ENCODE peak calls at places on chromosomes 6 and 20, in nine cellular contexts. C is tibial artery; H is IMR-90; K is Panc1; X is uterus; G is CD8-positive, alpha-beta memory T cell; D is mesendoderm; Y is pancreas; W is left ventricle myocardium inferior. M is an unnamed sample. For H3K36me3, the result is how much of the 10 kb centered on the place peaks cover.

GRCh38 chr6:138115877-138116660 is 8.8 kb upstream of the PERP start:
- DNase-seq in W (no peak), X (peak), C (no peak), D (peak), K (no peak), Y (peak), G (peak), H (peak), M (peak)

GRCh38 chr6:155418017-155418749 is 37.5 kb downstream of the NOX3 start:
- DNase-seq in C (peak), Y (peak), H (peak), G (peak), K (no peak), W (no peak), X (peak), D (no peak), M (peak)

GRCh38 chr20:56359212-56360132 is 698 bp downstream of the FAM210B start:
- DNase-seq in H (peak), K (no peak), G (peak), D (peak), X (peak), Y (peak), C (peak), W (peak), M (peak)

GRCh38 chr6:3628143-3628840 is 123.2 kb downstream of the PXDC1 start:
- DNase-seq in G (no peak), H (no peak), K (no peak), X (no peak), C (no peak), D (no peak), Y (no peak), W (no peak), M (no peak)

GRCh38 chr20:40897177-40897700 is 131.4 kb upstream of the TOP1 start:
- DNase-seq in X (no peak), H (peak), D (no peak), G (no peak), Y (no peak), C (no peak), W (no peak), K (no peak), M (no peak)

GRCh38 chr6:113936093-113936934 is 34.6 kb downstream of the HDAC2 start:
- DNase-seq in W (no peak), G (peak), C (no peak), Y (no peak), X (no peak), K (peak), D (peak), H (peak), M (peak)

GRCh38 chr20:62500237-62500864 is 24.6 kb upstream of the GATA5 start:
- DNase-seq in K (no peak), W (peak), D (peak), Y (peak), H (peak), C (peak), X (peak), G (peak), M (peak)

GRCh38 chr20:3712279-3712873 is at the start of gene SIGLEC1:
- DNase-seq in D (no peak), G (no peak), X (no peak), C (peak), Y (peak), K (no peak), W (peak), H (no peak), M (no peak)

GRCh38 chr6:14412026-14412425 is 294.5 kb downstream of the CD83 start:
- DNase-seq in G (no peak), Y (no peak), H (no peak), W (no peak), X (no peak), C (no peak), K (no peak), D (no peak), M (no peak)

GRCh38 chr6:15945593-15946159 is 183.2 kb upstream of the MYLIP start:
- DNase-seq in K (no peak), W (no peak), C (no peak), X (no peak), G (no peak), H (peak), Y (no peak), D (no peak), M (peak)

GRCh38 chr6:25232478-25232877 is 46.7 kb upstream of the CARMIL1 start:
- DNase-seq in W (peak), K (no peak), H (no peak), C (no peak), Y (no peak), X (no peak), G (no peak), D (no peak), M (no peak)

GRCh38 chr20:35539756-35540212 is 2.1 kb upstream of the ERGIC3 start:
- DNase-seq in C (no peak), H (no peak), W (no peak), G (no peak), Y (no peak), K (no peak), D (peak), X (no peak), M (no peak)

GRCh38 chr6:30885999-30886896 is 1.9 kb downstream of the DDR1 start:
- DNase-seq in W (peak), X (peak), K (no peak), G (no peak), H (peak), C (peak), D (peak), Y (peak), M (peak)

GRCh38 chr6:12112540-12113189 is 100.6 kb downstream of the HIVEP1 start:
- DNase-seq in H (no peak), X (no peak), Y (no peak), D (peak), K (no peak), G (no peak), W (no peak), C (no peak), M (peak)

GRCh38 chr6:13523826-13524622 is 36.6 kb upstream of the GFOD1 start:
- DNase-seq in H (no peak), K (no peak), X (no peak), D (no peak), W (no peak), G (no peak), C (no peak), Y (no peak), M (no peak)

GRCh38 chr6:124055986-124056385 is 252.3 kb downstream of the NKAIN2 start:
- DNase-seq in D (no peak), H (no peak), G (no peak), K (no peak), C (no peak), Y (no peak), X (no peak), W (no peak), M (no peak)

GRCh38 chr20:59402697-59403096 is 102.3 kb downstream of the EDN3 start:
- DNase-seq in K (no peak), W (no peak), D (peak), Y (peak), G (no peak), X (no peak), H (no peak), C (no peak), M (no peak)

GRCh38 chr20:50874111-50874757 is 57.0 kb downstream of the ADNP start:
- DNase-seq in K (no peak), D (no peak), W (no peak), H (no peak), Y (no peak), X (no peak), C (no peak), G (no peak), M (no peak)

GRCh38 chr6:42407379-42407778 is 44.3 kb downstream of the TRERF1 start:
- DNase-seq in W (no peak), Y (no peak), X (no peak), D (peak), K (no peak), C (no peak), G (no peak), H (peak), M (peak)

GRCh38 chr6:158290659-158291058 is 21.6 kb upstream of the TULP4 start:
- DNase-seq in X (no peak), C (no peak), K (no peak), Y (no peak), H (no peak), G (peak), D (no peak), W (no peak), M (no peak)

GRCh38 chr6:84635081-84635745 is 129.2 kb downstream of the TBX18 start:
- DNase-seq in G (no peak), K (no peak), D (peak), Y (no peak), X (no peak), H (peak), C (no peak), W (no peak), M (peak)

GRCh38 chr6:20879121-20879520 is 344.9 kb downstream of the CDKAL1 start:
- DNase-seq in W (no peak), Y (no peak), G (no peak), K (no peak), C (no peak), X (no peak), D (no peak), H (no peak), M (no peak)

GRCh38 chr6:56002336-56002735 is 126.9 kb upstream of the BMP5 start:
- DNase-seq in G (no peak), K (no peak), C (no peak), Y (no peak), W (no peak), H (no peak), X (no peak), D (no peak), M (no peak)

GRCh38 chr6:34462561-34462971 is 3.3 kb upstream of the PACSIN1 start:
- DNase-seq in W (peak), Y (no peak), X (no peak), K (no peak), H (no peak), G (no peak), C (no peak), D (peak), M (no peak)

GRCh38 chr20:4574356-4574690 is 147.4 kb upstream of the PRND start:
- DNase-seq in W (no peak), C (no peak), G (no peak), K (no peak), D (no peak), H (no peak), X (no peak), Y (no peak), M (no peak)

GRCh38 chr6:163356324-163356723 is 58.2 kb upstream of the QKI start:
- DNase-seq in C (peak), X (no peak), D (no peak), H (peak), Y (peak), G (no peak), K (no peak), W (peak), M (peak)

GRCh38 chr6:9398794-9399373 is 963.5 kb upstream of the SLC35B3 start:
- DNase-seq in H (no peak), D (no peak), X (no peak), G (no peak), C (no peak), K (no peak), W (peak), Y (peak), M (no peak)

GRCh38 chr6:20069130-20069529 is 143.1 kb downstream of the MBOAT1 start:
- DNase-seq in X (no peak), C (no peak), Y (no peak), D (no peak), H (no peak), W (no peak), K (no peak), G (no peak), M (no peak)

GRCh38 chr6:149897015-149897697 is 757 bp downstream of the RAET1E start:
- DNase-seq in W (peak), X (peak), C (peak), D (no peak), G (no peak), H (peak), K (no peak), Y (no peak), M (peak)

GRCh38 chr6:18328549-18328922 is 58.6 kb upstream of the RNF144B start:
- DNase-seq in K (no peak), W (no peak), D (no peak), G (no peak), Y (no peak), C (no peak), X (no peak), H (no peak), M (no peak)

GRCh38 chr6:84026721-84027164 is 6.8 kb upstream of the MRAP2 start:
- DNase-seq in H (no peak), Y (no peak), K (no peak), G (no peak), X (no peak), C (no peak), D (no peak), W (no peak), M (no peak)

GRCh38 chr6:107179004-107179403 is 63.7 kb upstream of the BEND3 start:
- DNase-seq in W (no peak), G (no peak), X (no peak), D (no peak), C (no peak), K (no peak), Y (no peak), H (peak), M (peak)

DNA sequence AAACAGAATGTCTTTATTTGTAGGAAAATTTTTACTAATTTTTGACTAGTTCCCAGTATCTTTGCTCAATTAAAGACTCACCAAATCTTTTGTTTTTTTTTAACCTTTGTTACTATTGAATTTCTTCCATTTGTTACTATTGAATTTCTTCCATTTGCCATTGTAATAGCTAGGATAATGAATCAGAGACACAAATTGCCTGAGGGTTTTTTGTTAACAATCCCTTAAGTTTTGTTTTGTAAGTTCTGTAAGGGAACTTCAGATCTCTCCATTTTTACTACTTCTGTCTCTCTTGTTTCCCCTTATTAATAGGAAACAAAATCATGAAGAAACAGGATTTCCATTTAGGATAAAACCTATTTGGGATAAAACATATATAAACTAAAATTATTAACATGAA is 104.3 kb downstream of the MAP3K4 start:
- DNase-seq in G (no peak), W (no peak), C (no peak), K (no peak), X (no peak), D (no peak), H (no peak), Y (no peak), M (no peak)
- H3K36me3 ChIP-seq in G (under half), W (half or more), C (half or more), K (under half), X (under half), D (under half), H (under half), Y (under half), M (under half)

GRCh38 chr6:27829453-27830211 is 82.6 kb downstream of the OR2B2 start:
- DNase-seq in G (no peak), C (no peak), Y (no peak), H (peak), D (peak), W (no peak), X (no peak), K (no peak), M (no peak)
- H3K27ac ChIP-seq in G (peak), C (peak), Y (no peak), H (peak), D (no peak), W (no peak), X (no peak), K (peak), M (peak)

GRCh38 chr6:5359413-5359812 is 98.1 kb downstream of the FARS2 start:
- DNase-seq in H (no peak), X (no peak), C (no peak), Y (no peak), W (no peak), D (no peak), K (no peak), G (no peak), M (no peak)
- H3K36me3 ChIP-seq in H (under half), X (under half), C (under half), Y (under half), W (under half), D (under half), K (under half), G (under half), M (under half)

GRCh38 chr6:108803982-108804490 is 44.2 kb upstream of the ARMC2 start:
- DNase-seq in C (no peak), D (no peak), H (no peak), Y (no peak), G (no peak), K (no peak), X (no peak), W (no peak), M (no peak)
- H3K27ac ChIP-seq in C (no peak), D (no peak), H (no peak), Y (no peak), G (no peak), K (no peak), X (no peak), W (no peak), M (no peak)

DNA sequence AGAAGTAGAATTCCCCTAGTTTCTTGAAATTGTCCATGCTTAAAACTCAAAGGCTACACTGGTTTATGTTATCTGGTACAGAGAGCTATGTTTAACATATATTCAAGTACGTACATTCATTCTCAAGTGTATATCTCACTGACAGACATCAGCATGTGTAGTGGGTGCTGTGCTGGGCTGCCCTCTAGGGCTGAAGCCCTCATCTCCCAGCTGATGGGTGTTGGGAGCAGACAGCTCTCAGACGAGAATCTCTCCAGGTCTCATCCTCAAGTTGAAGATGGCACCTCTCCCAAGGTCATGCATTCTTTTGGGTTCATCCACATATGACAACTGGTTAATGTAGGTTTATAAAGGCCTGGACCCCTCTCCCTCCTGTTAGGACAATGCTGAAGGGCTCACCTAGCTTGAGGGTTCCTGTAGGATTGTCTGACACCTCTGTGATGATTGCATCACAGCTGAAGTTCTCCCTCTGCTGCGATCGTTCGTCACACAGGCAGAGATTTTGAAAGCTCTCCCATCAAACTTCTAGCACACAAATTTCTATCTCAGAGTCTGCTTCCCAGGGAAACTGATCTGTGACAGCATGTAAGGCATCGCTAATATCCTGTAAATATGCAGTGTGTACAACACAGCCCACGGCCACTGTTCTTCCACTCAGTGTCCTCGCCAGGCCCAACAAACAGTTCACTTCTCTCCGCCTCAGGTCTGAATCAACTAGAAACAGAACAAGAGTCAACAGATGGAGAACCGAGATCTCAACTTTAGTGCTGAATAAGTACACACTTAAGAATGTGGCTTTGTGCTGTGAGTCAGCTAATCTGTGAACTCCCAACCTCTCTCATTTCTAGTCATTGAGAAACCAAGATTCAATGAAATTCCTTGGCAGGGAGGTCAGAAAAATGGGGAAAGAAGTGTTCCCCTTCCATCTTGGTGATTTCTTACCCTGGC is 43.2 kb downstream of the PREP start:
- DNase-seq in Y (no peak), D (peak), G (no peak), H (peak), C (no peak), K (no peak), W (no peak), X (no peak), M (peak)
- H3K36me3 ChIP-seq in Y (under half), D (under half), G (under half), H (under half), C (under half), K (under half), W (under half), X (under half), M (under half)

GRCh38 chr6:53795254-53795701 is 473 bp downstream of the LRRC1 start:
- DNase-seq in X (no peak), C (no peak), G (no peak), K (no peak), Y (peak), H (no peak), D (no peak), W (no peak), M (no peak)

GRCh38 chr6:53794720-53795253 is at the start of gene LRRC1:
- DNase-seq in H (peak), C (peak), D (peak), K (peak), X (peak), G (peak), Y (peak), W (peak), M (peak)

GRCh38 chr6:53793318-53793975 is 1.4 kb upstream of the LRRC1 start:
- DNase-seq in Y (peak), G (peak), X (peak), K (peak), W (no peak), C (no peak), D (peak), H (peak), M (peak)

GRCh38 chr6:53792973-53793317 is 1.9 kb upstream of the LRRC1 start:
- DNase-seq in C (no peak), W (no peak), D (no peak), G (no peak), X (no peak), H (no peak), Y (no peak), K (no peak), M (no peak)

DNA sequence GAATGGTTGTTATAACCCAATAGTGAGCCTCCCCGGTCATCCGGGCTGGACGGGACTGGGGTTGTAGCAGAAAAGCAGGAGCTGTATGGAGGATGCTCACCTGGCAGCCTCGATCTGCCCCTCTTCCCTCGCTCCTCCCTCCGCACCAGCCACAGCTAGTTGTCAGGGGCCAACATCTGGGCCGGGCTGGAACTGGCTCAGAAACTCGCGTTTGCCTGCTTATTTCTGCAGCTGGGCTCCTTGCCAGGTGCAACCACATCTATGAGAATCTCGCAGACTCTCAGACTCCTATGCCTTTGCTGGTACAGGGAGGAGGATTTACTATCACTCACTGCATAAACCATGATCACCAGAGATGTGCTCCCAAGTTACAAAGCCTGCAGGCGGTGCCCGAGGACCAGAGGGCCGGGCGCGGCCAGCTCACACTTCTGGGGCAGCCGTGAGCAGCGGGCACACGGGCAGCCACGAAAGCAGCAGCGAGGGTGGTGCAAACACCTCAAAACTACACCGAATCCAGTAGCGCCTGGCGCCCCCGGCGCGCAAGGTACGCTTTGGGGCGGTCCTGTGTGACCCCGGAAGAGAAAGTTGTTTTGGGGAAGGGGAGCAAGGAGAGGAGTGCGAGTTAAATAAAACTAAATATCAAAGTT is 609 bp upstream of the LRRC1 start:
- DNase-seq in G (peak), C (peak), X (peak), Y (peak), K (peak), D (peak), W (peak), H (peak), M (peak)
- H3K27ac ChIP-seq in G (peak), C (peak), X (peak), Y (peak), K (peak), D (no peak), W (peak), H (peak), M (peak)

DNA sequence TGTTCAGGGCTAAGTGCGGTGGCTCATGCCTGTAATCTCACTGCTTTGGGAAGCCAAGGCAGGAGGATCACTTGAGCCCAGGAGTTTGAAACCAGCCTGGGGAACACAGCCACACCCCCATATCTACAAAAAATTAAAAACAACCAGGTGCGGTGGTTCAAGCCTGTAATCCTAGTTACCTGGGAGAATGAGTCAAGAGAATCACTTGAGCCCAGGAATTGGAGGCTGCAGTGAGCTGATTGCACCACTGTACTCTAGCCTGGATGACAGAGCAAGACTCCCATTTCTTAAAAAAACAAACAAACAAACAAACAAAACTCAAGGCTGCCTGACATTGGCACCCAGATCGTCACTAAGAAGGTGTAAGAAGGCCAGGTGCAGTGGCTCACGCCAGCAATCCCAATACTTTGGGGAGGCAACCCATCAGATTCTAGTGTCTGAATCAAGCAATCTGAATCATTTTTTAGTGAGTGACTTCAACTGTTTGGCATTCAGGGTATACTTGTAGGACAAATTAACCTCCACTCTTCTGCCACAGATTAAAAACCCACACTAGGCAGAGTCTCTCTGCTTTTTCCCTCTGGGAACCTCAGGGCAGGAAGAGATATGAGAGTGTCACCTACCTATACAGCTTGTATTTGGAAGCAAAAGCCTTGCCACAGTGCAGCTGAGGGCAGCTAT is 6.1 kb downstream of the PLAGL2 start:
- DNase-seq in H (peak), Y (no peak), C (no peak), X (no peak), D (no peak), W (no peak), G (no peak), K (no peak), M (no peak)
- H3K36me3 ChIP-seq in H (under half), Y (under half), C (half or more), X (under half), D (under half), W (half or more), G (under half), K (under half), M (under half)

M was measured in brain microvascular endothelial cell.